ENCODE peak calls at places on chromosomes 2 and 18, in five cellular contexts. K, J, Y, C and R are unnamed samples.

GRCh38 chr2:106012591-106013347 is 181.3 kb downstream of the UXS1 start:
- DNase-seq in C (no peak), Y (no peak), J (no peak), K (no peak), R (no peak)

GRCh38 chr2:234823196-234823876 is 128.5 kb upstream of the SH3BP4 start:
- DNase-seq in K (no peak), J (no peak), C (peak; percentile 38), Y (no peak), R (no peak)

GRCh38 chr2:42905341-42906114 is 113.1 kb upstream of the HAAO start:
- DNase-seq in Y (no peak), J (no peak), K (no peak), C (no peak), R (peak; percentile 59)

GRCh38 chr2:118716102-118716501 is 131.3 kb downstream of the EN1 start:
- DNase-seq in J (no peak), K (no peak), C (no peak), Y (no peak), R (no peak)

GRCh38 chr2:190581997-190582396 is 47.5 kb upstream of the NEMP2 start:
- DNase-seq in Y (no peak), K (no peak), C (no peak), J (no peak), R (no peak)

GRCh38 chr2:10817413-10817812 is 4.8 kb upstream of the PDIA6 start:
- DNase-seq in Y (peak; percentile 37), C (peak; percentile 51), K (no peak), J (no peak), R (peak; percentile 30)

GRCh38 chr2:51027968-51028367 is 4.0 kb downstream of the NRXN1 start:
- DNase-seq in K (no peak), J (no peak), C (no peak), Y (no peak), R (no peak)

GRCh38 chr2:187769437-187769836 is 215.2 kb upstream of the TFPI start:
- DNase-seq in Y (no peak), C (no peak), J (no peak), K (no peak), R (no peak)

GRCh38 chr2:42843611-42844010 is 51.2 kb upstream of the HAAO start:
- DNase-seq in Y (no peak), K (no peak), J (no peak), C (no peak), R (no peak)

GRCh38 chr18:11990541-11990940 is 9.2 kb downstream of the IMPA2 start:
- DNase-seq in J (no peak), K (no peak), C (no peak), Y (no peak), R (no peak)

GRCh38 chr2:175755656-175756386 is 246.2 kb downstream of the LNPK start:
- DNase-seq in Y (no peak), C (no peak), K (no peak), J (no peak), R (no peak)

GRCh38 chr2:168594778-168595177 is 138.7 kb downstream of the CERS6 start:
- DNase-seq in C (no peak), K (no peak), J (no peak), Y (no peak), R (no peak)

GRCh38 chr2:190137561-190137960 is 75.0 kb upstream of the MSTN start:
- DNase-seq in J (no peak), C (no peak), Y (no peak), K (no peak), R (no peak)

GRCh38 chr18:25974630-25975077 is 115.8 kb downstream of the SS18 start:
- DNase-seq in Y (no peak), C (no peak), K (no peak), J (no peak), R (peak; percentile 16)

GRCh38 chr18:54387631-54388030 is 29.9 kb downstream of the C18orf54 start:
- DNase-seq in K (no peak), J (no peak), Y (no peak), C (no peak), R (no peak)

GRCh38 chr18:79915161-79916127 is 36.0 kb downstream of the SLC66A2 start:
- DNase-seq in C (no peak), J (no peak), Y (no peak), K (no peak), R (no peak)

GRCh38 chr2:12032975-12033374 is 286.5 kb downstream of the LPIN1 start:
- DNase-seq in C (no peak), J (no peak), K (no peak), Y (no peak), R (no peak)

GRCh38 chr2:12031871-12032270 is 285.4 kb downstream of the LPIN1 start:
- DNase-seq in C (no peak), J (no peak), K (no peak), Y (no peak), R (no peak)

GRCh38 chr2:12034303-12034861 is 287.9 kb downstream of the LPIN1 start:
- DNase-seq in J (no peak), Y (no peak), C (no peak), K (no peak), R (no peak)

GRCh38 chr2:12033494-12033893 is 287.1 kb downstream of the LPIN1 start:
- DNase-seq in C (no peak), Y (no peak), K (no peak), J (no peak), R (no peak)

DNA sequence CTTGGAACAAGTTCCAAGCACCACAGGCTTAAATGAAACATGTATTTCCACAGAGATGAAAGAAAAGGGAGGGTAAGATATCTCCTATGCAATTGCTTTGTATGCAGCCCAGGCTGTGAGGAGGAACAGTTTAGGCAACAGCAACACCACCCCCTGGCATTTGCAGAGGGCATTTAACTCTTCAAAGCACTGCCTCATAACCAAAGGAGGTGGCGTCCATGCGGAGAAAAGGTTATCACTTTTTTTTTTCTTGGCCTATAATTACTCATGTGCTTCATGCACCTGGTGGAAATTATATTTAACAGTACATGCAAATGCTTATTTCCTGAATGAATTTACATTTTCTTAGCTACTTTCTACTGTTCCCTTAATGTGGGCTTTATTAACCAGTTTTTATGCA is 286.0 kb downstream of the LPIN1 start:
- DNase-seq in J (no peak), C (no peak), K (no peak), Y (no peak), R (peak; percentile 20)
- TF ChIP-seq CTCF in J (peak; percentile 11), C (no peak), K (no peak), Y (no peak), R (no peak)

DNA sequence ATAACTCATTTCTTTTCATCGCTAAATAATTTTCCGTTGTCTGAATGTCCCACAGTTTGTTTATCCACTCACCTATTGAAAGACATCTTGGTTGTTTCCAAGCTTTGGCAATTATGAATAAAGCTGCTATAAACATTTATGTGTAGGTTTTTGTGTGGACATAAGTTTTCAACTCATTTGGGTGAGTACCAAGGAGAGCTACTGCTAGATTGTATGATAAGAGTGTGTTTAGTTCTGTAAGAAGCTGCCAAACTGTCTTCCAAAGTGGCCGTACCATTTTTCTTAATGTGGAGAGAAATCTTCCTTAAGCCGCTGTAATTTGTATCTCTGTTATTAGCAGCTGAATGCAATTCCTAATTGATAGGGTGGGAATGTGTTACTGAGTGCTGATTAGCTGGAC is 11.4 kb upstream of the CTIF start:
- DNase-seq in C (no peak), Y (no peak), K (no peak), J (no peak), R (no peak)
- H3K4me3 ChIP-seq in C (no peak overlapping the region), Y (no peak overlapping the region), K (no peak overlapping the region), J (no peak overlapping the region), R (no peak overlapping the region)

DNA sequence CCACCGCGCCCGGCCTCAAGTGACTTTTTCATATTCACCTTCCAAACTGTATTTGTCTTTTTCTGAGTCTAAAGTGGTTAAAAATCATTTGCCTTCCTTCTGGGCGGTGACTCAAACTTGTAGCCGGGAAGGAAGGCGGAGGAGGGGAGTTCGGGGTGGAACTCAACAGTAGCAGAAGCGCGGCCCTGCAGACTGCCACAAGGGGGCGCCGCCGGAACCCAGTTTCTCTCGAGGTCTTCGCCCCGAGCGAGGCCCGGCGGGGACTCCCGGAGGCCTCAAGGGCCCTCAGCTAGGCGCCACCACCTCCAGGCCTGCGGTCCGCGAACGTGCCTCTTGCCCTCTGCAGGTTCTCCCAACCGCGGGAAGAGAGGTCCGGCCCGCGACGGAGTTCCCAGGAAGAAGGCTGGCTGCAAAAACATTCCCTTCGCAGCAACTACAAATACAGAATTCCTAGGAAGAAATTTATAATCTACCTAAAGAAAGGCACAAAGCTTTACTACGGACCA is 16.8 kb upstream of the ITM2C start:
- DNase-seq in J (peak; percentile 77), K (peak; percentile 78), Y (peak; percentile 86), C (peak; percentile 76), R (peak; percentile 95)
- TF ChIP-seq MAX in J (no peak), K (no peak), Y (peak; percentile 84), C (peak; percentile 61), R (peak; percentile 53)

DNA sequence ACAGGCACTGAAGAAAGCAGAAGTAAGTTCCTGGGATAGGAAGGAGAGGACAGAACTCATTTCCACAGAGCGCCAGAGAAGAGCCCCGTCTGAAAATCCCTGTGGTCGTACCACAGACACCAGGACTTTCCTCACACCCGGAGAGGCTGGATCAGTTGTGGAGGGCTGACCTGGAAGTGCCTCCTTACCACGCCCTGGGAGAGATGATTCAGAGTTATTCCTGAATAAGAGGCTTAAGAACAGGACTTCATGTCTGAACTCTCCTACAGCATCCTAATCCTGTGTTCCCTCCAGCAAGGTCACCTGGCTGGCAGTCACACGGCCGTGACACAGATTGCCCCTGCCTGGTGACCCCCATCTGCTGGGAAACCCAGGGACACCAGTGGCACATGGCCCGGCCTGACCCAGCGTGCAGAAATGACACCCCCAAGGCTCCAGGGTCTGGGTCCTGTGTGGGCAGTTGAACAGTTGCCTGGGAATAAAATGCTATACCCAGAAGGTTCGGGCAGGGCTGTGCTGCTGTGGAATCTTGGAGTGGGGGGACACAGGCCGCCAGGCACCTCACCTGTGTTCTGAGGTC is 105.9 kb downstream of the PXDN start:
- DNase-seq in Y (no peak), C (no peak), K (no peak), J (no peak), R (no peak)
- TF ChIP-seq CTCF in Y (no peak), C (no peak), K (no peak), J (no peak), R (no peak)

GRCh38 chr2:233369897-233370758 is 15.8 kb downstream of the DGKD start:
- DNase-seq in K (no peak), C (no peak), J (no peak), Y (no peak), R (no peak)

GRCh38 chr2:233373316-233373715 is 19.0 kb downstream of the DGKD start:
- DNase-seq in K (no peak), Y (no peak), J (no peak), C (no peak), R (no peak)

GRCh38 chr2:233375490-233376314 is 21.4 kb downstream of the DGKD start:
- DNase-seq in J (no peak), K (no peak), Y (no peak), C (no peak), R (no peak)

GRCh38 chr2:233371608-233372007 is 17.3 kb downstream of the DGKD start:
- DNase-seq in K (no peak), Y (no peak), C (no peak), J (no peak), R (no peak)

GRCh38 chr2:233372855-233373254 is 18.6 kb downstream of the DGKD start:
- DNase-seq in J (no peak), Y (no peak), K (no peak), C (no peak), R (no peak)
- H3K4me3 ChIP-seq in J (no peak overlapping the region), Y (no peak overlapping the region), K (no peak overlapping the region), C (no peak overlapping the region), R (no peak overlapping the region)

GRCh38 chr2:205688417-205689200 is 6.3 kb downstream of the NRP2 start:
- DNase-seq in Y (no peak), K (peak; percentile 92), J (no peak), C (no peak), R (no peak)
- TF ChIP-seq MAX in Y (no peak), K (no peak), J (no peak), C (no peak), R (no peak)